ENCODE peak calls at places on chromosomes 16 and 17, in four cellular contexts. O is left kidney; F is activated CD4-positive, alpha-beta T cell treated with anti-CD3 and anti-CD28 coated beads, Interleukin-2, amount 50 U/mL, for 1 hour; N is NCI-H526. W is an unnamed sample.

GRCh38 chr16:48231675-48232214 is 12.4 kb upstream of the LONP2 start:
- DNase-seq in O (peak), F (peak), N (peak), W (no peak)

GRCh38 chr17:2292100-2292499 is 11.5 kb downstream of the SMG6 start:
- DNase-seq in O (no peak), F (no peak), N (no peak), W (no peak)

GRCh38 chr16:49181812-49182211 is 99.8 kb downstream of the CBLN1 start:
- DNase-seq in O (peak), F (no peak), N (peak), W (no peak)

GRCh38 chr17:42720996-42721583 is 23.8 kb downstream of the EZH1 start:
- DNase-seq in O (peak), F (peak), N (peak), W (peak)

GRCh38 chr16:52078716-52079655 is 468.0 kb downstream of the TOX3 start:
- DNase-seq in O (no peak), F (no peak), N (no peak), W (no peak)

GRCh38 chr17:79361221-79361734 is 249.6 kb downstream of the RBFOX3 start:
- DNase-seq in O (no peak), F (no peak), N (no peak), W (no peak)

GRCh38 chr16:15521758-15522509 is 87.5 kb downstream of the BMERB1 start:
- DNase-seq in O (no peak), F (no peak), N (no peak), W (no peak)

GRCh38 chr17:77322534-77323412 is 182.0 kb downstream of the SEC14L1 start:
- DNase-seq in O (peak), F (no peak), N (no peak), W (peak)

GRCh38 chr16:82524939-82525338 is 101.8 kb upstream of the CDH13 start:
- DNase-seq in O (no peak), F (no peak), N (no peak), W (no peak)

GRCh38 chr16:81562174-81562849 is 117.7 kb downstream of the CMIP start:
- DNase-seq in O (no peak), F (no peak), N (no peak), W (no peak)

GRCh38 chr16:89965447-89966225 is 17.1 kb downstream of the DEF8 start:
- DNase-seq in O (no peak), F (no peak), N (no peak), W (no peak)

GRCh38 chr16:50271148-50272041 is 5.0 kb downstream of the ADCY7 start:
- DNase-seq in O (no peak), F (no peak), N (no peak), W (no peak)

GRCh38 chr17:2796164-2797140 is at the start of gene RAP1GAP2:
- DNase-seq in O (no peak), F (peak), N (no peak), W (peak)

GRCh38 chr17:21462259-21462658 is 86.1 kb downstream of the KCNJ12 start:
- DNase-seq in O (no peak), F (no peak), N (no peak), W (no peak)

GRCh38 chr17:48416971-48417370 is 13.0 kb downstream of the SKAP1 start:
- DNase-seq in O (no peak), F (no peak), N (no peak), W (no peak)

GRCh38 chr16:1289480-1289872 is 20.0 kb upstream of the UBE2I start:
- DNase-seq in O (no peak), F (no peak), N (no peak), W (no peak)

GRCh38 chr16:50797456-50797855 is 55.6 kb downstream of the CYLD start:
- DNase-seq in O (no peak), F (no peak), N (no peak), W (no peak)

GRCh38 chr16:50839920-50840729 is 98.2 kb downstream of the CYLD start:
- DNase-seq in O (no peak), F (no peak), N (no peak), W (no peak)

GRCh38 chr16:80197790-80198201 is 343.0 kb upstream of the DYNLRB2 start:
- DNase-seq in O (no peak), F (no peak), N (no peak), W (no peak)

W was measured in naive B cell.